ENCODE peak calls at places on chromosomes 4 and X, in seven cellular contexts. One of them, this sample, is unnamed.

GRCh38 chr4:39542633-39543393 is 15.6 kb upstream of the UGDH start:
- DNase-seq in IMR-90: no peak
- DNase-seq in B cell: no peak
- DNase-seq in stromal cell of bone marrow: no peak
- DNase-seq in iPS-NIHi11: no peak
- DNase-seq in cerebellum: no peak
- DNase-seq in fibroblast of mammary gland: no peak
- DNase-seq in this sample: no peak

GRCh38 chr4:95318483-95318882 is 230.3 kb downstream of the UNC5C start:
- DNase-seq in IMR-90: no peak
- DNase-seq in B cell: no peak
- DNase-seq in stromal cell of bone marrow: no peak
- DNase-seq in iPS-NIHi11: no peak
- DNase-seq in cerebellum: no peak
- DNase-seq in fibroblast of mammary gland: no peak
- DNase-seq in this sample: peak

GRCh38 chr4:87306056-87306455 is 16.6 kb downstream of the HSD17B13 start:
- DNase-seq in IMR-90: no peak
- DNase-seq in B cell: no peak
- DNase-seq in stromal cell of bone marrow: no peak
- DNase-seq in iPS-NIHi11: no peak
- DNase-seq in cerebellum: no peak
- DNase-seq in fibroblast of mammary gland: no peak
- DNase-seq in this sample: no peak

GRCh38 chr4:120232050-120232449 is 165.4 kb upstream of the MAD2L1 start:
- DNase-seq in IMR-90: peak
- DNase-seq in B cell: no peak
- DNase-seq in stromal cell of bone marrow: no peak
- DNase-seq in iPS-NIHi11: no peak
- DNase-seq in cerebellum: no peak
- DNase-seq in fibroblast of mammary gland: no peak
- DNase-seq in this sample: no peak

GRCh38 chr4:109462297-109462696 is 28.7 kb downstream of the SEC24B start:
- DNase-seq in IMR-90: no peak
- DNase-seq in B cell: peak
- DNase-seq in stromal cell of bone marrow: no peak
- DNase-seq in iPS-NIHi11: no peak
- DNase-seq in cerebellum: no peak
- DNase-seq in fibroblast of mammary gland: peak
- DNase-seq in this sample: peak

GRCh38 chr4:88858752-88859151 is 161.1 kb upstream of the NAP1L5 start:
- DNase-seq in IMR-90: no peak
- DNase-seq in B cell: peak
- DNase-seq in stromal cell of bone marrow: no peak
- DNase-seq in iPS-NIHi11: no peak
- DNase-seq in cerebellum: no peak
- DNase-seq in fibroblast of mammary gland: peak
- DNase-seq in this sample: peak

GRCh38 chr4:176309772-176310171 is 10.0 kb upstream of the SPCS3 start:
- DNase-seq in IMR-90: peak
- DNase-seq in B cell: no peak
- DNase-seq in stromal cell of bone marrow: no peak
- DNase-seq in iPS-NIHi11: no peak
- DNase-seq in cerebellum: no peak
- DNase-seq in fibroblast of mammary gland: peak
- DNase-seq in this sample: no peak

GRCh38 chr4:168028970-168029610 is 63.2 kb upstream of the ANXA10 start:
- DNase-seq in IMR-90: peak
- DNase-seq in B cell: no peak
- DNase-seq in stromal cell of bone marrow: no peak
- DNase-seq in iPS-NIHi11: no peak
- DNase-seq in cerebellum: no peak
- DNase-seq in fibroblast of mammary gland: peak
- DNase-seq in this sample: no peak

GRCh38 chrX:119234931-119235555 is 1.0 kb upstream of the PGRMC1 start:
- DNase-seq in IMR-90: no peak
- DNase-seq in B cell: no peak
- DNase-seq in stromal cell of bone marrow: no peak
- DNase-seq in iPS-NIHi11: no peak
- DNase-seq in cerebellum: no peak
- DNase-seq in fibroblast of mammary gland: peak
- DNase-seq in this sample: no peak

GRCh38 chrX:8091526-8091925 is 79.5 kb downstream of the VCX2 start:
- DNase-seq in IMR-90: no peak
- DNase-seq in B cell: no peak
- DNase-seq in stromal cell of bone marrow: no peak
- DNase-seq in iPS-NIHi11: no peak
- DNase-seq in cerebellum: no peak
- DNase-seq in fibroblast of mammary gland: no peak
- DNase-seq in this sample: no peak

GRCh38 chrX:8988456-8988855 is 45.5 kb downstream of the FAM9B start:
- DNase-seq in IMR-90: peak
- DNase-seq in B cell: no peak
- DNase-seq in stromal cell of bone marrow: peak
- DNase-seq in iPS-NIHi11: peak
- DNase-seq in cerebellum: no peak
- DNase-seq in fibroblast of mammary gland: peak
- DNase-seq in this sample: no peak

GRCh38 chr4:37892641-37893040 is 1.8 kb downstream of the TBC1D1 start:
- DNase-seq in IMR-90: no peak
- DNase-seq in B cell: peak
- DNase-seq in stromal cell of bone marrow: no peak
- DNase-seq in iPS-NIHi11: no peak
- DNase-seq in cerebellum: no peak
- DNase-seq in fibroblast of mammary gland: no peak
- DNase-seq in this sample: peak

GRCh38 chrX:23773601-23774175 is 9.3 kb upstream of the SAT1 start:
- DNase-seq in IMR-90: no peak
- DNase-seq in B cell: peak
- DNase-seq in stromal cell of bone marrow: no peak
- DNase-seq in iPS-NIHi11: no peak
- DNase-seq in cerebellum: no peak
- DNase-seq in fibroblast of mammary gland: no peak
- DNase-seq in this sample: no peak

GRCh38 chr4:5409980-5410618 is 298.3 kb downstream of the EVC2 start:
- DNase-seq in IMR-90: no peak
- DNase-seq in B cell: no peak
- DNase-seq in stromal cell of bone marrow: no peak
- DNase-seq in iPS-NIHi11: no peak
- DNase-seq in cerebellum: no peak
- DNase-seq in fibroblast of mammary gland: no peak
- DNase-seq in this sample: peak

GRCh38 chr4:6473264-6474052 is 1.0 kb upstream of the PPP2R2C start:
- DNase-seq in IMR-90: no peak
- DNase-seq in B cell: no peak
- DNase-seq in stromal cell of bone marrow: no peak
- DNase-seq in iPS-NIHi11: no peak
- DNase-seq in cerebellum: no peak
- DNase-seq in fibroblast of mammary gland: no peak
- DNase-seq in this sample: no peak

GRCh38 chr4:110287130-110287529 is 88.7 kb upstream of the ELOVL6 start:
- DNase-seq in IMR-90: peak
- DNase-seq in B cell: no peak
- DNase-seq in stromal cell of bone marrow: peak
- DNase-seq in iPS-NIHi11: peak
- DNase-seq in cerebellum: no peak
- DNase-seq in fibroblast of mammary gland: peak
- DNase-seq in this sample: no peak

GRCh38 chr4:185549095-185549494 is 13.8 kb upstream of the PDLIM3 start:
- DNase-seq in IMR-90: no peak
- DNase-seq in B cell: no peak
- DNase-seq in stromal cell of bone marrow: no peak
- DNase-seq in iPS-NIHi11: no peak
- DNase-seq in cerebellum: no peak
- DNase-seq in fibroblast of mammary gland: no peak
- DNase-seq in this sample: no peak

GRCh38 chr4:51932261-51932660 is 87.9 kb downstream of the LRRC66 start:
- DNase-seq in IMR-90: no peak
- DNase-seq in B cell: no peak
- DNase-seq in stromal cell of bone marrow: peak
- DNase-seq in iPS-NIHi11: no peak
- DNase-seq in cerebellum: no peak
- DNase-seq in fibroblast of mammary gland: peak
- DNase-seq in this sample: no peak

GRCh38 chrX:15146515-15146914 is 123.4 kb downstream of the ASB9 start:
- DNase-seq in IMR-90: no peak
- DNase-seq in B cell: peak
- DNase-seq in stromal cell of bone marrow: no peak
- DNase-seq in iPS-NIHi11: peak
- DNase-seq in cerebellum: no peak
- DNase-seq in fibroblast of mammary gland: peak
- DNase-seq in this sample: no peak

GRCh38 chr4:83108101-83108861 is 6.2 kb downstream of the PLAC8 start:
- DNase-seq in IMR-90: no peak
- DNase-seq in B cell: no peak
- DNase-seq in stromal cell of bone marrow: no peak
- DNase-seq in iPS-NIHi11: no peak
- DNase-seq in cerebellum: no peak
- DNase-seq in fibroblast of mammary gland: no peak
- DNase-seq in this sample: no peak

GRCh38 chr4:115323106-115323684 is 209.8 kb upstream of the NDST4 start:
- DNase-seq in IMR-90: no peak
- DNase-seq in B cell: no peak
- DNase-seq in stromal cell of bone marrow: no peak
- DNase-seq in iPS-NIHi11: no peak
- DNase-seq in cerebellum: no peak
- DNase-seq in fibroblast of mammary gland: no peak
- DNase-seq in this sample: no peak

GRCh38 chr4:122712782-122713181 is 19.7 kb upstream of the BBS12 start:
- DNase-seq in IMR-90: peak
- DNase-seq in B cell: no peak
- DNase-seq in stromal cell of bone marrow: no peak
- DNase-seq in iPS-NIHi11: no peak
- DNase-seq in cerebellum: no peak
- DNase-seq in fibroblast of mammary gland: peak
- DNase-seq in this sample: no peak